ENCODE peak calls at places on chromosomes 2 and 18, in nine cellular contexts. V is NCI-H2171, F is amniotic epithelial cell, J is astrocyte, K is neural crest cell, G is Calu3, Y is CD14-positive monocyte, H is amygdala, B is RWPE2. P is an unnamed sample.
A peak's percentile ranks its signal among the peaks of the same experiment; 100 is the strongest.

GRCh38 chr2:216677439-216678097 is 17.8 kb downstream of the IGFBP5 start:
- DNase-seq in V (no peak), F (no peak), J (no peak), K (no peak), G (no peak), Y (no peak), H (no peak), B (no peak), P (no peak)

GRCh38 chr2:48694143-48694542 is 61.4 kb downstream of the LHCGR start:
- DNase-seq in V (no peak), F (peak; percentile 45), J (peak; percentile 91), K (no peak), G (no peak), Y (no peak), H (no peak), B (no peak), P (peak; percentile 47)

GRCh38 chr2:86519349-86519748 is 43.9 kb downstream of the CHMP3 start:
- DNase-seq in V (no peak), F (no peak), J (no peak), K (no peak), G (no peak), Y (no peak), H (no peak), B (no peak), P (no peak)

GRCh38 chr18:56112013-56112749 is 524.2 kb upstream of the TCF4 start:
- DNase-seq in V (no peak), F (peak; percentile 24), J (peak; percentile 60), K (no peak), G (no peak), Y (no peak), H (no peak), B (no peak), P (peak; percentile 31)

GRCh38 chr18:46296656-46297055 is 192.5 kb downstream of the HAUS1 start:
- DNase-seq in V (no peak), F (no peak), J (no peak), K (no peak), G (no peak), Y (no peak), H (no peak), B (no peak), P (no peak)

GRCh38 chr2:170503563-170503962 is 211.6 kb upstream of the SP5 start:
- DNase-seq in V (no peak), F (no peak), J (no peak), K (no peak), G (no peak), Y (no peak), H (no peak), B (no peak), P (no peak)

GRCh38 chr2:182907081-182907830 is 40.8 kb upstream of the FRZB start:
- DNase-seq in V (no peak), F (no peak), J (no peak), K (no peak), G (no peak), Y (no peak), H (no peak), B (no peak), P (no peak)

GRCh38 chr18:58579561-58580047 is 49.3 kb downstream of the ALPK2 start:
- DNase-seq in V (no peak), F (peak; percentile 72), J (peak; percentile 95), K (no peak), G (no peak), Y (no peak), H (no peak), B (no peak), P (peak; percentile 92)

GRCh38 chr2:198055726-198056125 is 251.3 kb downstream of the PLCL1 start:
- DNase-seq in V (no peak), F (no peak), J (no peak), K (no peak), G (no peak), Y (no peak), H (no peak), B (no peak), P (no peak)

GRCh38 chr2:28696261-28696660 is 55.4 kb upstream of the PPP1CB start:
- DNase-seq in V (no peak), F (no peak), J (no peak), K (no peak), G (no peak), Y (no peak), H (no peak), B (no peak), P (no peak)

GRCh38 chr2:46866770-46867246 is 48.8 kb downstream of the MCFD2 start:
- DNase-seq in V (no peak), F (no peak), J (no peak), K (no peak), G (no peak), Y (no peak), H (no peak), B (no peak), P (no peak)

GRCh38 chr2:241118727-241119505 is 16.8 kb upstream of the MTERF4 start:
- DNase-seq in V (no peak), F (no peak), J (no peak), K (no peak), G (no peak), Y (no peak), H (no peak), B (no peak), P (no peak)